ENCODE peak calls at places on chromosomes 1 and 21, in four cellular contexts. J is body of pancreas, O is cardiac fibroblast, M is left ventricle myocardium inferior. U is an unnamed sample.

GRCh38 chr1:24949331-24949881 is 19.3 kb upstream of the RUNX3 start:
- DNase-seq in J (no peak), O (peak), M (no peak), U (peak)

GRCh38 chr1:234969011-234969441 is 159.6 kb downstream of the TOMM20 start:
- DNase-seq in J (peak), O (no peak), M (no peak), U (no peak)

GRCh38 chr1:8077120-8077573 is 51.0 kb upstream of the ERRFI1 start:
- DNase-seq in J (peak), O (peak), M (peak), U (peak)

GRCh38 chr21:33971492-33972013 is 55.9 kb upstream of the ATP5PO start:
- DNase-seq in J (no peak), O (peak), M (no peak), U (peak)

GRCh38 chr1:84272401-84272800 is 29.1 kb upstream of the SAMD13 start:
- DNase-seq in J (peak), O (no peak), M (no peak), U (no peak)

GRCh38 chr1:3186526-3186921 is 117.5 kb downstream of the PRDM16 start:
- DNase-seq in J (peak), O (peak), M (peak), U (no peak)

GRCh38 chr21:45479691-45480675 is 62.3 kb downstream of the SLC19A1 start:
- DNase-seq in J (no peak), O (no peak), M (no peak), U (no peak)

GRCh38 chr21:16742116-16742515 is 770.7 kb upstream of the CXADR start:
- DNase-seq in J (peak), O (no peak), M (peak), U (no peak)

GRCh38 chr21:28111151-28111619 is 881.5 kb downstream of the LTN1 start:
- DNase-seq in J (peak), O (peak), M (peak), U (peak)

GRCh38 chr1:33468011-33468410 is 4.4 kb upstream of the ZSCAN20 start:
- DNase-seq in J (no peak), O (no peak), M (no peak), U (no peak)

GRCh38 chr21:26028183-26028582 is 142.4 kb downstream of the APP start:
- DNase-seq in J (no peak), O (peak), M (no peak), U (no peak)

GRCh38 chr21:26027696-26028095 is 142.9 kb downstream of the APP start:
- DNase-seq in J (no peak), O (peak), M (no peak), U (peak)

GRCh38 chr21:26032263-26032662 is 138.3 kb downstream of the APP start:
- DNase-seq in J (no peak), O (peak), M (no peak), U (no peak)
- TF ChIP-seq CTCF in J (no peak), O (no peak), M (no peak), U (peak)

DNA sequence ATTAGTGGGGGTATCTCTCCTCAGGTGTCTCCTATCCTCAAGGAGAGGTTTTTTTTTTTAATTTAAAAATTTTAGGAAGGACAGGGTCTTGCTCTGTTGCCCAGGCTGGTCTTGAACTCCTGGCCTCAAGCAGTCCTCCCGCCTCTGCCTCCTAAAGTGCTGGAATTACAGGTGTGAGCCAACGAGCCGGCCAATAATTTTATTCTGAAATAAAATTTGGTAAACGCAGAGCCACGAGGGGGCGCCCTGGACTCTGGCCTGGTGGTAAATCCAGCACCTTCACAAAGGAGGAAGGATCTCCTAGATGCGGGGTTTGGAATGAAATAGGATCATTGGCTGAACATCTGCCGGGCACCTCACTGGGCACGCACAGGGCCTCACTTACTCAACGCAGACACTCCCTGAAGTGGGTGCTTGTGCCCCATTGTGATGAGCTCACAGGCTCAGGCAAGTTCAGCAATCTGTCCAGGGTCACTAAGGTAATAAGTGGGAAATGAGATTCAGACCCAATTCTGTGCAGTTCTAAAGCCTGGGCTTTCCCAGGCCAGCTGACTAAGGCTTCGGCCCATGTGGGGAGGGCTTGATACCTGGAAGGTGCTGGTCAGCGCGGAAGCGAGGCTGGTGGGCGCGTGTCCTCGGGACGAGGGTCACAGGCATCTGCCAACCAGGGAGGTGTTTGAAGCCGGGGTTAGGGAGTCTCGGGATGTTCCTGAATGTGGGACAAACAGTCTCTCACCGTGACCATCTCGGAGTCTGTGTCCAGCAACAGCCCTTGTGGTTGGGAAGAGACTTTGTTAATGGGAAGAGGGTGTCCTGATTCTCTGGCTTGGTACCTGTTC is 32.7 kb upstream of the ETV3 start:
- DNase-seq in J (peak), O (peak), M (no peak), U (peak)
- TF ChIP-seq CTCF in J (peak), O (peak), M (peak), U (peak)

DNA sequence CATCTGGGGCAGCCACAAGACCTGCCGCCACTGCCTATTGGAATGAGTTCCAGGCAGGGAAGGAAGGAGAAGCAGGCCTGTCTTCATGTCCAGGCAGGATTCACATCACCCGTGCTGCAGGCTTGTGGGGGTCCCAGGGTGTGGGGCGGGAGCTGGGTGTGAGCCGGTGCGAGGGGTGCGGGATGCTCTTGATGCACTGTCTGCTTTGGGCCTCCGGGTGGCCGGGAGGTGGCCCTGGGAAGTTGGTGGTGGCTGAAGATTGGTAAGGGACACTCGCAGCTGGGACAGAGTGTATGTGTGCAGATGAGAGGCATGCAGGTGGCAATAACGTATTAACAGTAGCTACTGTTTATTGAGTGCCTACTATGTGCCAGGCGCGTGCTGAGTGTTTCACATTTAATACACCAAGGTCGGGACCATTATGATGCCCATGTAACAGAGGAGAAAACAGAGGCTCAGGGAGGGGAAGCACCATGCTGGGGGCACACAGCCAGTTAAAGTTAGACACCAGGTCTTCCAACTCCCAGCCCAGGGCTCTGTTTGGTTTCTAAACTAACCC is 3.3 kb downstream of the CROCC start:
- DNase-seq in J (no peak), O (no peak), M (no peak), U (no peak)
- TF ChIP-seq CTCF in J (no peak), O (peak), M (no peak), U (peak)

DNA sequence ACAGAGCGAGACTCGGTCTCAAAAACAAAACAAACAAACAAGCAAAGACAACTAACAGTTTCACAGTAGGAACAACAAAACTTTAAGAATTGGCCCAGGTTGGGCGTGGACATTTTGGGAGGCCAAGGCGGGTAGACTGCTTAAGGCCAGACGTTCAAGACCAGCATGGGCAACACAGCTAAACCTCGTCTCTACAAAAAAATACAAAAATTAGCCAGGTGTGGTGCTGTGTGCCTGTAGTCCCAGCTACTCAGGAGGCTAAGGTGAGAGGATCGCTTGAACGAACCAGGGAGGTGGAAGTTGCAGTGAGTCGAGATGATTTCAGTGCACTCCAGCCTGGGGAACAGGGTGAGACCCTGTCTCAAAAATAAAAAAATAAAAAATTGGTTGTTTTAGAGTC is 13.5 kb downstream of the GTF2B start:
- DNase-seq in J (no peak), O (no peak), M (no peak), U (no peak)
- TF ChIP-seq CTCF in J (no peak), O (no peak), M (no peak), U (no peak)

GRCh38 chr1:11887666-11888007 is 28.9 kb upstream of the NPPB start:
- DNase-seq in J (no peak), O (no peak), M (no peak), U (no peak)
- TF ChIP-seq CTCF in J (no peak), O (no peak), M (no peak), U (no peak)

GRCh38 chr1:23613191-23614126 is 54.2 kb upstream of the ID3 start:
- DNase-seq in J (no peak), O (no peak), M (no peak), U (no peak)

GRCh38 chr1:23609971-23610370 is 50.7 kb upstream of the ID3 start:
- DNase-seq in J (no peak), O (no peak), M (no peak), U (no peak)

GRCh38 chr1:23611601-23612327 is 52.5 kb upstream of the ID3 start:
- DNase-seq in J (no peak), O (no peak), M (no peak), U (no peak)

GRCh38 chr1:23607944-23608343 is 48.6 kb upstream of the ID3 start:
- DNase-seq in J (no peak), O (no peak), M (no peak), U (no peak)

DNA sequence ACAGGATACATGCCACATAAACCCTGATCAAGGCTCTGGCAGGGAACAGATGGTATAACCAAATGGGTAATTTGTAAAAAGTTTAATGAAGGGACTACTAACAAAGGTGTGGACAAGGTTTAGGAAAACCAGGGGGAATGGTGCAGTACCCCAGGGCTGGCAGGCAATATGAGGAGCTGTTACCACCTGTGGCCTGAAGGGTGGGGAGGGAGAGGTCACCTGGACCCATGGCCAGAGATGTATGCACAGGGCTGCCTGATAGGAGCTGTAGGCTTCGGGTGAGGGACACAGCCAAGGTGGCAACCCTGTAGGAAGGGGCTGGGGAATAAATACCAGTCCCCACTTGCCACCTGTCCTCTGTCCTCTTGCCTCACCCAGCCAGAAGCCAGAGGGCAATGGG is 51.4 kb upstream of the ID3 start:
- DNase-seq in J (no peak), O (no peak), M (no peak), U (no peak)
- TF ChIP-seq CTCF in J (no peak), O (no peak), M (no peak), U (no peak)